ENCODE peak calls at places on chromosomes 3 and 15, in seven cellular contexts. E is stimulated activated CD4-positive, alpha-beta T cell treated with anti-CD3 and anti-CD28 coated beads, Interleukin-2, amount 100 ng/mL, for 24 hours; J is cardiac fibroblast; W is neural progenitor cell; M is left ventricle myocardium inferior; Y is NCI-H524 treated with DMSO at 0.1 percent for 48 hours; R is AG09309. C is an unnamed sample.

GRCh38 chr3:187368251-187368733 is at the start of gene RTP4:
- DNase-seq in R (peak), M (no peak), Y (no peak), E (peak), J (peak), W (no peak), C (peak)

GRCh38 chr15:85977586-85977985 is 102.1 kb upstream of the AGBL1 start:
- DNase-seq in Y (no peak), M (no peak), R (no peak), J (no peak), W (no peak), E (no peak), C (no peak)

GRCh38 chr3:196976891-196977420 is 8.3 kb upstream of the PIGZ start:
- DNase-seq in J (no peak), Y (no peak), R (no peak), W (no peak), M (no peak), E (no peak), C (no peak)

GRCh38 chr3:71111784-71112440 is 471.6 kb downstream of the FOXP1 start:
- DNase-seq in W (no peak), J (peak), Y (no peak), R (no peak), M (no peak), E (no peak), C (peak)

GRCh38 chr3:120144267-120144666 is 50.0 kb upstream of the GSK3B start:
- DNase-seq in M (no peak), R (no peak), J (peak), Y (no peak), W (peak), E (no peak), C (peak)

GRCh38 chr3:158663832-158664231 is 8.6 kb downstream of the LXN start:
- DNase-seq in M (no peak), R (no peak), J (no peak), W (no peak), E (no peak), Y (no peak), C (no peak)

GRCh38 chr3:47283596-47284364 is 1.0 kb downstream of the KLHL18 start:
- DNase-seq in Y (no peak), E (peak), W (peak), R (no peak), J (no peak), M (no peak), C (no peak)

GRCh38 chr3:186998937-186999368 is 68.6 kb downstream of the ST6GAL1 start:
- DNase-seq in J (no peak), M (no peak), R (no peak), W (peak), E (no peak), Y (no peak), C (no peak)

GRCh38 chr3:38800511-38800910 is 15.5 kb downstream of the SCN10A start:
- DNase-seq in E (no peak), W (no peak), Y (no peak), R (no peak), M (no peak), J (no peak), C (no peak)

GRCh38 chr15:74179101-74179841 is 5.8 kb downstream of the ISLR start:
- DNase-seq in R (peak), Y (no peak), M (peak), W (no peak), E (no peak), J (peak), C (peak)

GRCh38 chr15:64013179-64014043 is 32.9 kb downstream of the DAPK2 start:
- DNase-seq in Y (no peak), M (no peak), J (no peak), R (no peak), W (peak), E (peak), C (no peak)

GRCh38 chr3:90062018-90062417 is 954.6 kb downstream of the EPHA3 start:
- DNase-seq in W (no peak), E (no peak), M (no peak), R (no peak), Y (no peak), J (peak), C (no peak)

GRCh38 chr3:27326211-27326948 is 42.8 kb downstream of the NEK10 start:
- DNase-seq in Y (no peak), W (no peak), M (no peak), R (peak), E (no peak), J (peak), C (peak)

GRCh38 chr15:69893863-69894262 is 203.9 kb downstream of the TLE3 start:
- DNase-seq in Y (no peak), J (peak), R (peak), M (peak), W (peak), E (no peak), C (peak)

GRCh38 chr3:177278016-177278415 is 80.7 kb upstream of the TBL1XR1 start:
- DNase-seq in J (no peak), R (no peak), E (no peak), W (no peak), Y (no peak), M (no peak), C (no peak)

GRCh38 chr3:131903988-131904415 is 130.8 kb downstream of the CPNE4 start:
- DNase-seq in M (no peak), W (no peak), E (no peak), R (peak), J (peak), Y (no peak), C (peak)

GRCh38 chr15:79969175-79969574 is 1.8 kb downstream of the BCL2A1 start:
- DNase-seq in Y (no peak), R (no peak), W (no peak), M (no peak), E (no peak), J (no peak), C (no peak)

GRCh38 chr15:89888214-89888804 is 5.5 kb downstream of the AP3S2 start:
- DNase-seq in R (peak), J (peak), W (peak), Y (peak), M (no peak), E (no peak), C (peak)

GRCh38 chr15:68797157-68797556 is 23.5 kb downstream of the ANP32A start:
- DNase-seq in J (no peak), W (no peak), M (no peak), R (no peak), E (no peak), Y (no peak), C (no peak)

GRCh38 chr3:169914321-169914720 is 2.9 kb downstream of the SAMD7 start:
- DNase-seq in M (no peak), J (peak), W (no peak), Y (no peak), E (no peak), R (peak), C (peak)

GRCh38 chr3:179304605-179305004 is 18.2 kb upstream of the ZNF639 start:
- DNase-seq in M (no peak), E (no peak), R (no peak), J (peak), W (no peak), Y (no peak), C (no peak)

GRCh38 chr3:114873590-114873989 is 273.5 kb downstream of the ZBTB20 start:
- DNase-seq in Y (no peak), J (no peak), W (no peak), M (no peak), R (no peak), E (no peak), C (no peak)

GRCh38 chr15:74657846-74658245 is 38.0 kb downstream of the EDC3 start:
- DNase-seq in Y (no peak), E (no peak), M (no peak), R (no peak), J (peak), W (no peak), C (no peak)

GRCh38 chr3:55467099-55467498 is 20.0 kb downstream of the WNT5A start:
- DNase-seq in R (peak), W (no peak), E (no peak), J (peak), M (no peak), Y (no peak), C (no peak)

GRCh38 chr3:54874816-54875556 is 52.9 kb downstream of the LRTM1 start:
- DNase-seq in M (no peak), J (no peak), Y (no peak), E (no peak), W (no peak), R (no peak), C (no peak)

GRCh38 chr3:73448041-73448440 is 176.7 kb downstream of the PDZRN3 start:
- DNase-seq in M (no peak), R (no peak), E (no peak), Y (no peak), J (no peak), W (no peak), C (no peak)

GRCh38 chr3:72412557-72412956 is 435.7 kb downstream of the SHQ1 start:
- DNase-seq in Y (no peak), J (no peak), R (no peak), W (no peak), E (no peak), M (no peak), C (no peak)

GRCh38 chr3:23726811-23727548 is 78.8 kb upstream of the UBE2E1 start:
- DNase-seq in Y (no peak), M (no peak), R (no peak), W (no peak), E (no peak), J (no peak), C (no peak)

GRCh38 chr3:10553586-10554235 is 48.3 kb upstream of the ATP2B2 start:
- DNase-seq in W (peak), R (no peak), J (no peak), M (no peak), Y (peak), E (no peak), C (no peak)

GRCh38 chr3:47348411-47349154 is 32.2 kb upstream of the PTPN23 start:
- DNase-seq in M (no peak), W (no peak), R (no peak), E (no peak), Y (no peak), J (no peak), C (no peak)

GRCh38 chr3:149507491-149508324 is 33.2 kb downstream of the TM4SF4 start:
- DNase-seq in W (no peak), J (peak), R (peak), Y (no peak), E (no peak), M (no peak), C (no peak)

GRCh38 chr3:65827076-65827475 is 211.6 kb downstream of the MAGI1 start:
- DNase-seq in M (no peak), E (no peak), W (no peak), R (no peak), J (no peak), Y (no peak), C (no peak)

GRCh38 chr3:43905157-43905556 is 214.4 kb downstream of the ABHD5 start:
- DNase-seq in M (no peak), Y (no peak), R (no peak), J (peak), W (no peak), E (no peak), C (no peak)

GRCh38 chr15:67542192-67542461 is 376 bp upstream of the MAP2K5 start:
- DNase-seq in M (no peak), W (peak), J (no peak), E (no peak), R (no peak), Y (no peak), C (peak)

GRCh38 chr3:197256836-197257444 is 41.5 kb downstream of the DLG1 start:
- DNase-seq in R (peak), M (no peak), J (peak), Y (no peak), W (peak), E (peak), C (peak)

GRCh38 chr3:99240700-99241099 is 339.2 kb upstream of the DCBLD2 start:
- DNase-seq in Y (no peak), M (no peak), J (no peak), W (peak), E (no peak), R (no peak), C (no peak)

GRCh38 chr15:57607570-57608000 is 15.9 kb downstream of the MYZAP start:
- DNase-seq in E (no peak), W (no peak), R (no peak), Y (no peak), M (no peak), J (peak), C (no peak)

GRCh38 chr15:62344806-62345539 is 179.9 kb upstream of the C2CD4B start:
- DNase-seq in W (peak), J (peak), M (no peak), R (no peak), E (peak), Y (peak), C (peak)

GRCh38 chr3:129936757-129937156 is 37.8 kb upstream of the TRH start:
- DNase-seq in W (peak), J (peak), Y (no peak), R (peak), M (no peak), E (no peak), C (peak)

C was measured in AG08396.